ENCODE peak calls at places on chromosome 15, in five cellular contexts. One of them, this sample, is unnamed.

GRCh38 chr15:39589815-39590644 is 9.2 kb downstream of the THBS1 start:
- DNase-seq in AG09309: peak; percentile 57
- DNase-seq in effector memory CD4-positive, alpha-beta T cell: no peak
- DNase-seq in breast epithelium: no peak
- DNase-seq in stomach: no peak
- DNase-seq in this sample: no peak

GRCh38 chr15:74302821-74303359 is 64.6 kb downstream of the CYP11A1 start:
- DNase-seq in AG09309: no peak
- DNase-seq in effector memory CD4-positive, alpha-beta T cell: no peak
- DNase-seq in breast epithelium: no peak
- DNase-seq in stomach: peak; percentile 46
- DNase-seq in this sample: no peak

GRCh38 chr15:98085003-98085639 is 124.6 kb downstream of the ARRDC4 start:
- DNase-seq in AG09309: peak; percentile 46
- DNase-seq in effector memory CD4-positive, alpha-beta T cell: no peak
- DNase-seq in breast epithelium: no peak
- DNase-seq in stomach: peak; percentile 47
- DNase-seq in this sample: no peak

GRCh38 chr15:49645937-49646336 is 25.1 kb downstream of the DTWD1 start:
- DNase-seq in AG09309: no peak
- DNase-seq in effector memory CD4-positive, alpha-beta T cell: no peak
- DNase-seq in breast epithelium: no peak
- DNase-seq in stomach: peak; percentile 30
- DNase-seq in this sample: peak; percentile 47

GRCh38 chr15:99844150-99844549 is 110.9 kb upstream of the LYSMD4 start:
- DNase-seq in AG09309: no peak
- DNase-seq in effector memory CD4-positive, alpha-beta T cell: no peak
- DNase-seq in breast epithelium: no peak
- DNase-seq in stomach: no peak
- DNase-seq in this sample: no peak

GRCh38 chr15:40150163-40150925 is 10.5 kb upstream of the BUB1B start:
- DNase-seq in AG09309: no peak
- DNase-seq in effector memory CD4-positive, alpha-beta T cell: no peak
- DNase-seq in breast epithelium: peak; percentile 83
- DNase-seq in stomach: peak; percentile 51
- DNase-seq in this sample: peak; percentile 46

GRCh38 chr15:45611305-45611704 is 23.5 kb upstream of the SQOR start:
- DNase-seq in AG09309: no peak
- DNase-seq in effector memory CD4-positive, alpha-beta T cell: no peak
- DNase-seq in breast epithelium: no peak
- DNase-seq in stomach: no peak
- DNase-seq in this sample: no peak

GRCh38 chr15:57324590-57324890 is 51.8 kb upstream of the CGNL1 start:
- DNase-seq in AG09309: no peak
- DNase-seq in effector memory CD4-positive, alpha-beta T cell: no peak
- DNase-seq in breast epithelium: no peak
- DNase-seq in stomach: no peak
- DNase-seq in this sample: no peak

GRCh38 chr15:52680756-52681155 is 1.6 kb upstream of the ATOSA start:
- DNase-seq in AG09309: no peak
- DNase-seq in effector memory CD4-positive, alpha-beta T cell: no peak
- DNase-seq in breast epithelium: no peak
- DNase-seq in stomach: no peak
- DNase-seq in this sample: no peak

GRCh38 chr15:87849181-87849580 is 407.4 kb downstream of the NTRK3 start:
- DNase-seq in AG09309: no peak
- DNase-seq in effector memory CD4-positive, alpha-beta T cell: no peak
- DNase-seq in breast epithelium: no peak
- DNase-seq in stomach: no peak
- DNase-seq in this sample: no peak

GRCh38 chr15:75235051-75235673 is 23.0 kb upstream of the GOLGA6C start:
- DNase-seq in AG09309: no peak
- DNase-seq in effector memory CD4-positive, alpha-beta T cell: no peak
- DNase-seq in breast epithelium: peak; percentile 15
- DNase-seq in stomach: no peak
- DNase-seq in this sample: no peak

GRCh38 chr15:75712668-75713337 is at the start of gene CSPG4:
- DNase-seq in AG09309: no peak
- DNase-seq in effector memory CD4-positive, alpha-beta T cell: no peak
- DNase-seq in breast epithelium: no peak
- DNase-seq in stomach: peak; percentile 57
- DNase-seq in this sample: peak; percentile 36

GRCh38 chr15:39300451-39301153 is 280.3 kb upstream of the THBS1 start:
- DNase-seq in AG09309: no peak
- DNase-seq in effector memory CD4-positive, alpha-beta T cell: no peak
- DNase-seq in breast epithelium: no peak
- DNase-seq in stomach: no peak
- DNase-seq in this sample: no peak

GRCh38 chr15:45185903-45186770 is 1.6 kb downstream of the SHF start:
- DNase-seq in AG09309: no peak
- DNase-seq in effector memory CD4-positive, alpha-beta T cell: no peak
- DNase-seq in breast epithelium: no peak
- DNase-seq in stomach: no peak
- DNase-seq in this sample: no peak

GRCh38 chr15:60070838-60071493 is 66.9 kb downstream of the FOXB1 start:
- DNase-seq in AG09309: no peak
- DNase-seq in effector memory CD4-positive, alpha-beta T cell: no peak
- DNase-seq in breast epithelium: no peak
- DNase-seq in stomach: no peak
- DNase-seq in this sample: peak; percentile 81

GRCh38 chr15:60830479-60830878 is 351.5 kb upstream of the ICE2 start:
- DNase-seq in AG09309: peak; percentile 49
- DNase-seq in effector memory CD4-positive, alpha-beta T cell: no peak
- DNase-seq in breast epithelium: no peak
- DNase-seq in stomach: no peak
- DNase-seq in this sample: peak; percentile 32

GRCh38 chr15:60639502-60639901 is 160.6 kb upstream of the ICE2 start:
- DNase-seq in AG09309: no peak
- DNase-seq in effector memory CD4-positive, alpha-beta T cell: no peak
- DNase-seq in breast epithelium: no peak
- DNase-seq in stomach: no peak
- DNase-seq in this sample: no peak

GRCh38 chr15:28103831-28104230 is 4.7 kb upstream of the OCA2 start:
- DNase-seq in AG09309: no peak
- DNase-seq in effector memory CD4-positive, alpha-beta T cell: no peak
- DNase-seq in breast epithelium: no peak
- DNase-seq in stomach: no peak
- DNase-seq in this sample: no peak

GRCh38 chr15:56736308-56736707 is 3.0 kb upstream of the ZNF280D start:
- DNase-seq in AG09309: no peak
- DNase-seq in effector memory CD4-positive, alpha-beta T cell: no peak
- DNase-seq in breast epithelium: no peak
- DNase-seq in stomach: no peak
- DNase-seq in this sample: no peak

GRCh38 chr15:85742186-85742751 is 52.5 kb downstream of the KLHL25 start:
- DNase-seq in AG09309: no peak
- DNase-seq in effector memory CD4-positive, alpha-beta T cell: no peak
- DNase-seq in breast epithelium: no peak
- DNase-seq in stomach: no peak
- DNase-seq in this sample: peak; percentile 52

GRCh38 chr15:77013786-77014136 is 18.8 kb downstream of the PSTPIP1 start:
- DNase-seq in AG09309: no peak
- DNase-seq in effector memory CD4-positive, alpha-beta T cell: peak; percentile 75
- DNase-seq in breast epithelium: no peak
- DNase-seq in stomach: peak; percentile 49
- DNase-seq in this sample: no peak

GRCh38 chr15:33068531-33068990 is 126.0 kb downstream of the FMN1 start:
- DNase-seq in AG09309: no peak
- DNase-seq in effector memory CD4-positive, alpha-beta T cell: no peak
- DNase-seq in breast epithelium: peak; percentile 76
- DNase-seq in stomach: peak; percentile 90
- DNase-seq in this sample: no peak

GRCh38 chr15:70267306-70267705 is 169.6 kb upstream of the TLE3 start:
- DNase-seq in AG09309: no peak
- DNase-seq in effector memory CD4-positive, alpha-beta T cell: no peak
- DNase-seq in breast epithelium: no peak
- DNase-seq in stomach: no peak
- DNase-seq in this sample: no peak

GRCh38 chr15:40847225-40847961 is 3.5 kb downstream of the SPINT1 start:
- DNase-seq in AG09309: no peak
- DNase-seq in effector memory CD4-positive, alpha-beta T cell: no peak
- DNase-seq in breast epithelium: peak; percentile 77
- DNase-seq in stomach: peak; percentile 84
- DNase-seq in this sample: no peak

GRCh38 chr15:90550919-90551318 is 21.2 kb downstream of the CRTC3 start:
- DNase-seq in AG09309: no peak
- DNase-seq in effector memory CD4-positive, alpha-beta T cell: no peak
- DNase-seq in breast epithelium: no peak
- DNase-seq in stomach: no peak
- DNase-seq in this sample: no peak

GRCh38 chr15:68315495-68316007 is 38.0 kb downstream of the FEM1B start:
- DNase-seq in AG09309: no peak
- DNase-seq in effector memory CD4-positive, alpha-beta T cell: no peak
- DNase-seq in breast epithelium: peak; percentile 35
- DNase-seq in stomach: peak; percentile 13
- DNase-seq in this sample: no peak

GRCh38 chr15:89662893-89663673 is 7.8 kb upstream of the KIF7 start:
- DNase-seq in AG09309: peak; percentile 69
- DNase-seq in effector memory CD4-positive, alpha-beta T cell: no peak
- DNase-seq in breast epithelium: no peak
- DNase-seq in stomach: peak; percentile 66
- DNase-seq in this sample: peak; percentile 80

GRCh38 chr15:94671845-94672524 is 440.6 kb downstream of the MCTP2 start:
- DNase-seq in AG09309: no peak
- DNase-seq in effector memory CD4-positive, alpha-beta T cell: no peak
- DNase-seq in breast epithelium: no peak
- DNase-seq in stomach: no peak
- DNase-seq in this sample: no peak

GRCh38 chr15:66126057-66126855 is 127.3 kb downstream of the MEGF11 start:
- DNase-seq in AG09309: no peak
- DNase-seq in effector memory CD4-positive, alpha-beta T cell: no peak
- DNase-seq in breast epithelium: no peak
- DNase-seq in stomach: no peak
- DNase-seq in this sample: no peak

GRCh38 chr15:70094690-70095311 is 2.9 kb downstream of the TLE3 start:
- DNase-seq in AG09309: no peak
- DNase-seq in effector memory CD4-positive, alpha-beta T cell: no peak
- DNase-seq in breast epithelium: no peak
- DNase-seq in stomach: no peak
- DNase-seq in this sample: no peak

GRCh38 chr15:43903864-43904290 is 77.1 kb downstream of the WDR76 start:
- DNase-seq in AG09309: no peak
- DNase-seq in effector memory CD4-positive, alpha-beta T cell: peak; percentile 27
- DNase-seq in breast epithelium: no peak
- DNase-seq in stomach: peak; percentile 42
- DNase-seq in this sample: no peak
- H3K4me3 ChIP-seq in AG09309: no peak overlapping the region
- H3K4me3 ChIP-seq in effector memory CD4-positive, alpha-beta T cell: no peak overlapping the region
- H3K4me3 ChIP-seq in breast epithelium: no peak overlapping the region
- H3K4me3 ChIP-seq in stomach: no peak overlapping the region
- H3K4me3 ChIP-seq in this sample: no peak overlapping the region

DNA sequence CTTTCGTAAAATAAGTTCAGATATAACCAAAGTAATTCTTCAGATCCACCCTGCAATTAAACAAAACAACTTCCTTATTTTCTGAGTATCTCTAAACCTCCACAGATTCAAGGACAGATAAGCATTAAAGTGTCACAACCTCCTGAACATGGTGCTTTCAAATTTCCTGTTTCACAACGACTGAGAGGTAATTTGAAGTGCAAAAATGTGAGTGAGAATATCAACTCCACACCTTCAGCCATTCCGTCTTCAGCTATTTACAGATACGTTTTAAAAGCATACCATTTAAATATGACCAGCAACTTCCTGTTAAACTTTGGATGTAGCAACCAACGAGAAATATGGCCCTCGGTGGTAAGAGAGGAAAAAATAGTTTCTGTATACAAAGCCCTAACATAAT is 32.1 kb upstream of the PCSK6 start:
- DNase-seq in AG09309: no peak
- DNase-seq in effector memory CD4-positive, alpha-beta T cell: no peak
- DNase-seq in breast epithelium: no peak
- DNase-seq in stomach: no peak
- DNase-seq in this sample: no peak
- H3K4me3 ChIP-seq in AG09309: no peak overlapping the region
- H3K4me3 ChIP-seq in effector memory CD4-positive, alpha-beta T cell: no peak overlapping the region
- H3K4me3 ChIP-seq in breast epithelium: no peak overlapping the region
- H3K4me3 ChIP-seq in stomach: no peak overlapping the region
- H3K4me3 ChIP-seq in this sample: no peak overlapping the region

DNA sequence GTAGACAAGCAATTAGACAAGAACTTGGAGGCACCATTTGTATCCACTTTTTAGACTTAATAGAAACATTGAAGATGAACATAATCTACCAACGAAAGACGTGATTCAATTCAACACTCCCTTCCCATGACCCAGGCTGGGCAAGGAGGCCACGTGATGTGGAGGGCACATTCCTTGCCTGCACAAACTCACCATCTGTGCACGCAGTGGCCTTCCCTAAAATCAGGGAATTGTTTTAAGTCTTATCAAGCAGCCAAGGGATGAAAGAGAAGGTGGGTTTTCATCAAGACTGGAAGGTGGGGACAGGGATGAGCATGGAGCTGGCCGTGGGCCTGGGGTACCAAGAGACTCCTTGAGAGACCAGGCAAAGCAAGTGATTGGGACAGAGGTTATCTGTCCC is 13.5 kb downstream of the STARD5 start:
- DNase-seq in AG09309: no peak
- DNase-seq in effector memory CD4-positive, alpha-beta T cell: no peak
- DNase-seq in breast epithelium: no peak
- DNase-seq in stomach: no peak
- DNase-seq in this sample: no peak
- H3K4me3 ChIP-seq in AG09309: no peak overlapping the region
- H3K4me3 ChIP-seq in effector memory CD4-positive, alpha-beta T cell: no peak overlapping the region
- H3K4me3 ChIP-seq in breast epithelium: no peak overlapping the region
- H3K4me3 ChIP-seq in stomach: no peak overlapping the region
- H3K4me3 ChIP-seq in this sample: no peak overlapping the region

DNA sequence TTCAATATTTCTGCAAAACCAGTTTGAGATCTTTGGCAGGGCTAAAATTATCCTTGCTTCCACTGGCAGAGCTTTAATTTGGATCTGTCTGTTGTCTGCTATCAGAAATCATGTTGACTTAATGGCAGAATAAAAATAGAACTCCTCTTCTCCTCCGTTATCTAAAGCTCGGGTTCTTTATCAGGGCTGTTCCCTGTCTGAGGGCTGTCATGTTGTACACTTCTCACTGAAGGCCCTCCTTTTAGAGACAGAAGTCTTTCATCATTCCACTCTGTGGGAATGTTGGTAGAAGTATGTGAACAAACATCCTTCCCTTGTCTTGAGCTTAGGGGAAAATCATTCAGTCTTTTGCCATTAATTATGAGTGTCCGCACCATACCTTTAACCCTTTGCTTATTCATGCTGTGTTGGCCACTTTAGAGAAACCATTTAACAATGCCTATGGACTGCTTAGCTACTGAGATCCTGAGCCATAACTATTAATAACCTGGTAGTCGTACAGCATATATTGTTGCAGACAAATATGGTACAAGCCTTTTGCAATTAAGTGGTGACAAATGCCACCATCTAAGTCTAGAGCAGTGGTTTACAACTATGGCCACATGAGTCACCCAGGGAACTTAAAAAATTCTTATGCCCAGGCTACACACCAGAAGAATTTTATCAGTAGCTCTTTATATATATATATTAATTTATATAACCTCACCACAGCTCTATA is 226.0 kb upstream of the TPM1 start:
- DNase-seq in AG09309: no peak
- DNase-seq in effector memory CD4-positive, alpha-beta T cell: no peak
- DNase-seq in breast epithelium: no peak
- DNase-seq in stomach: no peak
- DNase-seq in this sample: no peak
- H3K4me3 ChIP-seq in AG09309: no peak overlapping the region
- H3K4me3 ChIP-seq in effector memory CD4-positive, alpha-beta T cell: no peak overlapping the region
- H3K4me3 ChIP-seq in breast epithelium: no peak overlapping the region
- H3K4me3 ChIP-seq in stomach: no peak overlapping the region
- H3K4me3 ChIP-seq in this sample: no peak overlapping the region

GRCh38 chr15:31357148-31357547 is 30.5 kb downstream of the KLF13 start:
- DNase-seq in AG09309: no peak
- DNase-seq in effector memory CD4-positive, alpha-beta T cell: no peak
- DNase-seq in breast epithelium: no peak
- DNase-seq in stomach: no peak
- DNase-seq in this sample: no peak
- H3K4me3 ChIP-seq in AG09309: no peak overlapping the region
- H3K4me3 ChIP-seq in effector memory CD4-positive, alpha-beta T cell: peak overlapping the region; percentile 40
- H3K4me3 ChIP-seq in breast epithelium: no peak overlapping the region
- H3K4me3 ChIP-seq in stomach: no peak overlapping the region
- H3K4me3 ChIP-seq in this sample: no peak overlapping the region

This sample was measured in skeletal muscle cell.